ENCODE peak calls at places on chromosomes 13 and 19, in six cellular contexts. One of them, this sample, is unnamed.

GRCh38 chr13:49443689-49444516 is at the start of the genes CAB39L and SETDB2:
- DNase-seq in astrocyte: peak; percentile 98
- DNase-seq in head of caudate nucleus: peak; percentile 100
- DNase-seq in IMR-90: peak; percentile 99
- DNase-seq in AG09319: peak; percentile 97
- DNase-seq in lung: peak; percentile 99
- DNase-seq in this sample: peak; percentile 94

GRCh38 chr13:24192036-24192810 is 31.7 kb downstream of the SPATA13 start:
- DNase-seq in astrocyte: no peak
- DNase-seq in head of caudate nucleus: no peak
- DNase-seq in IMR-90: no peak
- DNase-seq in AG09319: no peak
- DNase-seq in lung: no peak
- DNase-seq in this sample: no peak

GRCh38 chr19:49818691-49819331 is 722 bp downstream of the MED25 start:
- DNase-seq in astrocyte: no peak
- DNase-seq in head of caudate nucleus: no peak
- DNase-seq in IMR-90: no peak
- DNase-seq in AG09319: no peak
- DNase-seq in lung: no peak
- DNase-seq in this sample: no peak

GRCh38 chr19:52648336-52648990 is 10.3 kb upstream of the ZNF83 start:
- DNase-seq in astrocyte: peak; percentile 83
- DNase-seq in head of caudate nucleus: no peak
- DNase-seq in IMR-90: peak; percentile 68
- DNase-seq in AG09319: no peak
- DNase-seq in lung: no peak
- DNase-seq in this sample: no peak

GRCh38 chr13:67440240-67440639 is 210.1 kb upstream of the PCDH9 start:
- DNase-seq in astrocyte: no peak
- DNase-seq in head of caudate nucleus: no peak
- DNase-seq in IMR-90: no peak
- DNase-seq in AG09319: no peak
- DNase-seq in lung: no peak
- DNase-seq in this sample: no peak

GRCh38 chr19:46862974-46863632 is 2.3 kb downstream of the ARHGAP35 start:
- DNase-seq in astrocyte: no peak
- DNase-seq in head of caudate nucleus: peak; percentile 38
- DNase-seq in IMR-90: no peak
- DNase-seq in AG09319: no peak
- DNase-seq in lung: no peak
- DNase-seq in this sample: no peak

GRCh38 chr13:98202026-98202425 is 25.0 kb upstream of the RNF113B start:
- DNase-seq in astrocyte: no peak
- DNase-seq in head of caudate nucleus: no peak
- DNase-seq in IMR-90: no peak
- DNase-seq in AG09319: no peak
- DNase-seq in lung: no peak
- DNase-seq in this sample: no peak

GRCh38 chr13:35791191-35791902 is 314.9 kb upstream of the MAB21L1 start:
- DNase-seq in astrocyte: peak; percentile 31
- DNase-seq in head of caudate nucleus: no peak
- DNase-seq in IMR-90: peak; percentile 48
- DNase-seq in AG09319: peak; percentile 63
- DNase-seq in lung: no peak
- DNase-seq in this sample: no peak

GRCh38 chr13:75687145-75687763 is 51.1 kb downstream of the LMO7 start:
- DNase-seq in astrocyte: no peak
- DNase-seq in head of caudate nucleus: no peak
- DNase-seq in IMR-90: peak; percentile 68
- DNase-seq in AG09319: no peak
- DNase-seq in lung: no peak
- DNase-seq in this sample: no peak

GRCh38 chr13:50572129-50572528 is 271.4 kb downstream of the DLEU7 start:
- DNase-seq in astrocyte: no peak
- DNase-seq in head of caudate nucleus: no peak
- DNase-seq in IMR-90: no peak
- DNase-seq in AG09319: no peak
- DNase-seq in lung: no peak
- DNase-seq in this sample: no peak

GRCh38 chr13:30634838-30635237 is 17.1 kb downstream of the USPL1 start:
- DNase-seq in astrocyte: no peak
- DNase-seq in head of caudate nucleus: no peak
- DNase-seq in IMR-90: no peak
- DNase-seq in AG09319: no peak
- DNase-seq in lung: no peak
- DNase-seq in this sample: no peak

GRCh38 chr13:82717249-82717648 is 1165.0 kb downstream of the SLITRK1 start:
- DNase-seq in astrocyte: peak; percentile 85
- DNase-seq in head of caudate nucleus: no peak
- DNase-seq in IMR-90: peak; percentile 59
- DNase-seq in AG09319: no peak
- DNase-seq in lung: no peak
- DNase-seq in this sample: no peak

GRCh38 chr13:85825454-85825853 is 26.2 kb upstream of the SLITRK6 start:
- DNase-seq in astrocyte: peak; percentile 0
- DNase-seq in head of caudate nucleus: no peak
- DNase-seq in IMR-90: peak; percentile 6
- DNase-seq in AG09319: no peak
- DNase-seq in lung: no peak
- DNase-seq in this sample: no peak

GRCh38 chr13:64255988-64256387 is 2840.3 kb upstream of the PCDH20 start:
- DNase-seq in astrocyte: no peak
- DNase-seq in head of caudate nucleus: no peak
- DNase-seq in IMR-90: no peak
- DNase-seq in AG09319: no peak
- DNase-seq in lung: no peak
- DNase-seq in this sample: no peak

GRCh38 chr19:54469496-54469934 is 3.6 kb downstream of the CDC42EP5 start:
- DNase-seq in astrocyte: no peak
- DNase-seq in head of caudate nucleus: no peak
- DNase-seq in IMR-90: no peak
- DNase-seq in AG09319: no peak
- DNase-seq in lung: no peak
- DNase-seq in this sample: no peak

GRCh38 chr19:10553943-10554381 is 10.3 kb downstream of the ATG4D start:
- DNase-seq in astrocyte: no peak
- DNase-seq in head of caudate nucleus: no peak
- DNase-seq in IMR-90: no peak
- DNase-seq in AG09319: no peak
- DNase-seq in lung: no peak
- DNase-seq in this sample: peak; percentile 50

GRCh38 chr19:48624791-48625723 is 5.8 kb downstream of the SPHK2 start:
- DNase-seq in astrocyte: no peak
- DNase-seq in head of caudate nucleus: no peak
- DNase-seq in IMR-90: no peak
- DNase-seq in AG09319: no peak
- DNase-seq in lung: no peak
- DNase-seq in this sample: no peak

GRCh38 chr19:44764975-44765948 is 12.4 kb upstream of the CBLC start:
- DNase-seq in astrocyte: no peak
- DNase-seq in head of caudate nucleus: no peak
- DNase-seq in IMR-90: no peak
- DNase-seq in AG09319: no peak
- DNase-seq in lung: no peak
- DNase-seq in this sample: no peak

GRCh38 chr19:40578442-40578908 is 1.8 kb downstream of the SHKBP1 start:
- DNase-seq in astrocyte: peak; percentile 16
- DNase-seq in head of caudate nucleus: no peak
- DNase-seq in IMR-90: peak; percentile 41
- DNase-seq in AG09319: no peak
- DNase-seq in lung: no peak
- DNase-seq in this sample: no peak

GRCh38 chr13:33100876-33101275 is 84.7 kb downstream of the KL start:
- DNase-seq in astrocyte: no peak
- DNase-seq in head of caudate nucleus: no peak
- DNase-seq in IMR-90: no peak
- DNase-seq in AG09319: no peak
- DNase-seq in lung: no peak
- DNase-seq in this sample: no peak

GRCh38 chr13:44768775-44769578 is 192.8 kb upstream of the TSC22D1 start:
- DNase-seq in astrocyte: peak; percentile 52
- DNase-seq in head of caudate nucleus: no peak
- DNase-seq in IMR-90: peak; percentile 46
- DNase-seq in AG09319: no peak
- DNase-seq in lung: no peak
- DNase-seq in this sample: no peak

GRCh38 chr19:16384688-16385087 is 60.1 kb downstream of the KLF2 start:
- DNase-seq in astrocyte: no peak
- DNase-seq in head of caudate nucleus: no peak
- DNase-seq in IMR-90: no peak
- DNase-seq in AG09319: no peak
- DNase-seq in lung: no peak
- DNase-seq in this sample: no peak

GRCh38 chr13:99496322-99497142 is 4.7 kb upstream of the TM9SF2 start:
- DNase-seq in astrocyte: peak; percentile 6
- DNase-seq in head of caudate nucleus: peak; percentile 56
- DNase-seq in IMR-90: peak; percentile 15
- DNase-seq in AG09319: peak; percentile 49
- DNase-seq in lung: peak; percentile 71
- DNase-seq in this sample: no peak

GRCh38 chr19:12789098-12789903 is 2.0 kb upstream of the JUNB start:
- DNase-seq in astrocyte: no peak
- DNase-seq in head of caudate nucleus: no peak
- DNase-seq in IMR-90: peak; percentile 18
- DNase-seq in AG09319: no peak
- DNase-seq in lung: no peak
- DNase-seq in this sample: no peak

GRCh38 chr13:79392882-79393563 is 13.0 kb downstream of the RBM26 start:
- DNase-seq in astrocyte: peak; percentile 92
- DNase-seq in head of caudate nucleus: no peak
- DNase-seq in IMR-90: peak; percentile 68
- DNase-seq in AG09319: no peak
- DNase-seq in lung: no peak
- DNase-seq in this sample: no peak

GRCh38 chr13:37475151-37475550 is 123.4 kb downstream of the POSTN start:
- DNase-seq in astrocyte: no peak
- DNase-seq in head of caudate nucleus: no peak
- DNase-seq in IMR-90: peak; percentile 50
- DNase-seq in AG09319: no peak
- DNase-seq in lung: no peak
- DNase-seq in this sample: no peak

GRCh38 chr19:17932485-17933338 is at the start of gene CCDC124:
- DNase-seq in astrocyte: peak; percentile 75
- DNase-seq in head of caudate nucleus: peak; percentile 93
- DNase-seq in IMR-90: peak; percentile 89
- DNase-seq in AG09319: peak; percentile 76
- DNase-seq in lung: peak; percentile 91
- DNase-seq in this sample: peak; percentile 82

GRCh38 chr13:104810242-104810641 is 1725.2 kb downstream of the EFNB2 start:
- DNase-seq in astrocyte: no peak
- DNase-seq in head of caudate nucleus: no peak
- DNase-seq in IMR-90: no peak
- DNase-seq in AG09319: no peak
- DNase-seq in lung: no peak
- DNase-seq in this sample: no peak

GRCh38 chr19:53965091-53965490 is 2.4 kb downstream of the CACNG8 start:
- DNase-seq in astrocyte: no peak
- DNase-seq in head of caudate nucleus: no peak
- DNase-seq in IMR-90: no peak
- DNase-seq in AG09319: no peak
- DNase-seq in lung: no peak
- DNase-seq in this sample: no peak

GRCh38 chr13:111962431-111962891 is 104.5 kb upstream of the SOX1 start:
- DNase-seq in astrocyte: no peak
- DNase-seq in head of caudate nucleus: peak; percentile 23
- DNase-seq in IMR-90: no peak
- DNase-seq in AG09319: no peak
- DNase-seq in lung: no peak
- DNase-seq in this sample: no peak

GRCh38 chr13:91291078-91291477 is 56.4 kb upstream of the MIR17HG start:
- DNase-seq in astrocyte: no peak
- DNase-seq in head of caudate nucleus: peak; percentile 57
- DNase-seq in IMR-90: no peak
- DNase-seq in AG09319: no peak
- DNase-seq in lung: no peak
- DNase-seq in this sample: no peak